ENCODE peak calls at places on chromosomes 13 and 19, in nine cellular contexts. One of them, this sample, is unnamed.

GRCh38 chr19:12035220-12036172 is at the start of gene ZNF433:
- DNase-seq in PC-3: peak; percentile 98
- DNase-seq in Peyer's patch: peak; percentile 96
- DNase-seq in hepatocyte: peak; percentile 98
- DNase-seq in brain microvascular endothelial cell: peak; percentile 90
- DNase-seq in HCT116: no peak
- DNase-seq in lower lobe of right lung: peak; percentile 96
- DNase-seq in CD8-positive, alpha-beta T cell: peak; percentile 61
- DNase-seq in DND-41: no peak
- DNase-seq in this sample: peak; percentile 98

GRCh38 chr13:79231887-79232286 is 174.2 kb downstream of the RBM26 start:
- DNase-seq in brain microvascular endothelial cell: no peak
- DNase-seq in CD8-positive, alpha-beta T cell: no peak
- DNase-seq in PC-3: no peak
- DNase-seq in HCT116: no peak
- DNase-seq in hepatocyte: no peak
- DNase-seq in Peyer's patch: no peak
- DNase-seq in DND-41: no peak
- DNase-seq in lower lobe of right lung: no peak
- DNase-seq in this sample: no peak

GRCh38 chr19:40716031-40716654 is 543 bp downstream of the COQ8B start:
- DNase-seq in hepatocyte: no peak
- DNase-seq in Peyer's patch: peak; percentile 58
- DNase-seq in lower lobe of right lung: no peak
- DNase-seq in CD8-positive, alpha-beta T cell: peak; percentile 55
- DNase-seq in HCT116: peak; percentile 72
- DNase-seq in brain microvascular endothelial cell: peak; percentile 94
- DNase-seq in PC-3: peak; percentile 91
- DNase-seq in DND-41: peak; percentile 14
- DNase-seq in this sample: no peak

GRCh38 chr13:99555149-99555548 is 53.9 kb downstream of the TM9SF2 start:
- DNase-seq in brain microvascular endothelial cell: no peak
- DNase-seq in HCT116: no peak
- DNase-seq in CD8-positive, alpha-beta T cell: no peak
- DNase-seq in hepatocyte: peak; percentile 39
- DNase-seq in lower lobe of right lung: no peak
- DNase-seq in Peyer's patch: no peak
- DNase-seq in DND-41: no peak
- DNase-seq in PC-3: no peak
- DNase-seq in this sample: no peak

GRCh38 chr19:33231511-33231910 is 5.9 kb upstream of the SLC7A10 start:
- DNase-seq in PC-3: no peak
- DNase-seq in brain microvascular endothelial cell: no peak
- DNase-seq in Peyer's patch: no peak
- DNase-seq in CD8-positive, alpha-beta T cell: no peak
- DNase-seq in lower lobe of right lung: no peak
- DNase-seq in DND-41: no peak
- DNase-seq in hepatocyte: no peak
- DNase-seq in HCT116: no peak
- DNase-seq in this sample: no peak

GRCh38 chr13:113646376-113646775 is 11.6 kb downstream of the ATP4B start:
- DNase-seq in HCT116: no peak
- DNase-seq in DND-41: no peak
- DNase-seq in lower lobe of right lung: no peak
- DNase-seq in Peyer's patch: peak; percentile 24
- DNase-seq in hepatocyte: no peak
- DNase-seq in PC-3: no peak
- DNase-seq in CD8-positive, alpha-beta T cell: no peak
- DNase-seq in brain microvascular endothelial cell: no peak
- DNase-seq in this sample: no peak

GRCh38 chr13:78875792-78876580 is 217.0 kb upstream of the OBI1 start:
- DNase-seq in DND-41: peak; percentile 20
- DNase-seq in lower lobe of right lung: no peak
- DNase-seq in CD8-positive, alpha-beta T cell: no peak
- DNase-seq in Peyer's patch: no peak
- DNase-seq in brain microvascular endothelial cell: no peak
- DNase-seq in HCT116: no peak
- DNase-seq in PC-3: peak; percentile 3
- DNase-seq in hepatocyte: no peak
- DNase-seq in this sample: peak; percentile 56

GRCh38 chr19:14512420-14512961 is 5.7 kb downstream of the DNAJB1 start:
- DNase-seq in DND-41: no peak
- DNase-seq in Peyer's patch: no peak
- DNase-seq in PC-3: no peak
- DNase-seq in hepatocyte: no peak
- DNase-seq in brain microvascular endothelial cell: no peak
- DNase-seq in HCT116: no peak
- DNase-seq in CD8-positive, alpha-beta T cell: no peak
- DNase-seq in lower lobe of right lung: no peak
- DNase-seq in this sample: no peak

GRCh38 chr13:19567820-19568534 is 6.6 kb upstream of the TPTE2 start:
- DNase-seq in HCT116: no peak
- DNase-seq in hepatocyte: no peak
- DNase-seq in Peyer's patch: no peak
- DNase-seq in CD8-positive, alpha-beta T cell: no peak
- DNase-seq in DND-41: no peak
- DNase-seq in PC-3: no peak
- DNase-seq in brain microvascular endothelial cell: no peak
- DNase-seq in lower lobe of right lung: no peak
- DNase-seq in this sample: no peak

GRCh38 chr19:33684550-33685303 is 63.0 kb downstream of the CHST8 start:
- DNase-seq in lower lobe of right lung: no peak
- DNase-seq in hepatocyte: no peak
- DNase-seq in CD8-positive, alpha-beta T cell: no peak
- DNase-seq in brain microvascular endothelial cell: no peak
- DNase-seq in DND-41: no peak
- DNase-seq in HCT116: no peak
- DNase-seq in Peyer's patch: no peak
- DNase-seq in PC-3: no peak
- DNase-seq in this sample: peak; percentile 51

GRCh38 chr13:109979186-109979585 is 192.8 kb upstream of the IRS2 start:
- DNase-seq in lower lobe of right lung: no peak
- DNase-seq in DND-41: no peak
- DNase-seq in Peyer's patch: no peak
- DNase-seq in HCT116: peak; percentile 2
- DNase-seq in PC-3: peak; percentile 54
- DNase-seq in hepatocyte: no peak
- DNase-seq in brain microvascular endothelial cell: no peak
- DNase-seq in CD8-positive, alpha-beta T cell: no peak
- DNase-seq in this sample: no peak

GRCh38 chr19:32041681-32042292 is 303.6 kb upstream of the ZNF507 start:
- DNase-seq in HCT116: no peak
- DNase-seq in DND-41: peak; percentile 7
- DNase-seq in brain microvascular endothelial cell: peak; percentile 10
- DNase-seq in lower lobe of right lung: no peak
- DNase-seq in PC-3: no peak
- DNase-seq in hepatocyte: peak; percentile 76
- DNase-seq in Peyer's patch: no peak
- DNase-seq in CD8-positive, alpha-beta T cell: no peak
- DNase-seq in this sample: no peak

GRCh38 chr19:18904334-18905057 is 8.5 kb upstream of the CERS1 start:
- DNase-seq in PC-3: no peak
- DNase-seq in brain microvascular endothelial cell: no peak
- DNase-seq in CD8-positive, alpha-beta T cell: no peak
- DNase-seq in lower lobe of right lung: no peak
- DNase-seq in Peyer's patch: no peak
- DNase-seq in HCT116: no peak
- DNase-seq in DND-41: no peak
- DNase-seq in hepatocyte: no peak
- DNase-seq in this sample: no peak

GRCh38 chr13:109271991-109272454 is 514.4 kb downstream of the IRS2 start:
- DNase-seq in DND-41: no peak
- DNase-seq in brain microvascular endothelial cell: peak; percentile 30
- DNase-seq in lower lobe of right lung: no peak
- DNase-seq in CD8-positive, alpha-beta T cell: no peak
- DNase-seq in hepatocyte: no peak
- DNase-seq in HCT116: peak; percentile 65
- DNase-seq in Peyer's patch: no peak
- DNase-seq in PC-3: peak; percentile 49
- DNase-seq in this sample: no peak

GRCh38 chr19:45473366-45474190 is 5.8 kb downstream of the FOSB start:
- DNase-seq in brain microvascular endothelial cell: peak; percentile 21
- DNase-seq in CD8-positive, alpha-beta T cell: no peak
- DNase-seq in DND-41: no peak
- DNase-seq in Peyer's patch: no peak
- DNase-seq in lower lobe of right lung: no peak
- DNase-seq in PC-3: no peak
- DNase-seq in HCT116: no peak
- DNase-seq in hepatocyte: peak; percentile 34
- DNase-seq in this sample: no peak

GRCh38 chr19:34926361-34926684 is 380 bp upstream of the ZNF30 start:
- DNase-seq in lower lobe of right lung: no peak
- DNase-seq in DND-41: no peak
- DNase-seq in Peyer's patch: no peak
- DNase-seq in hepatocyte: no peak
- DNase-seq in HCT116: no peak
- DNase-seq in CD8-positive, alpha-beta T cell: no peak
- DNase-seq in PC-3: no peak
- DNase-seq in brain microvascular endothelial cell: no peak
- DNase-seq in this sample: no peak
- H3K27ac ChIP-seq in lower lobe of right lung: peak overlapping the region; percentile 80
- H3K27ac ChIP-seq in DND-41: no peak overlapping the region
- H3K27ac ChIP-seq in Peyer's patch: peak overlapping the region; percentile 70
- H3K27ac ChIP-seq in hepatocyte: peak overlapping the region; percentile 12
- H3K27ac ChIP-seq in HCT116: no peak overlapping the region
- H3K27ac ChIP-seq in CD8-positive, alpha-beta T cell: no peak overlapping the region
- H3K27ac ChIP-seq in PC-3: no peak overlapping the region
- H3K27ac ChIP-seq in brain microvascular endothelial cell: no peak overlapping the region
- H3K27ac ChIP-seq in this sample: no peak overlapping the region

GRCh38 chr13:24858953-24859352 is 95.0 kb downstream of the RNF17 start:
- DNase-seq in lower lobe of right lung: no peak
- DNase-seq in brain microvascular endothelial cell: no peak
- DNase-seq in hepatocyte: no peak
- DNase-seq in CD8-positive, alpha-beta T cell: no peak
- DNase-seq in DND-41: no peak
- DNase-seq in Peyer's patch: no peak
- DNase-seq in HCT116: no peak
- DNase-seq in PC-3: no peak
- DNase-seq in this sample: no peak

GRCh38 chr13:24851546-24851945 is 87.6 kb downstream of the RNF17 start:
- DNase-seq in lower lobe of right lung: no peak
- DNase-seq in HCT116: no peak
- DNase-seq in brain microvascular endothelial cell: no peak
- DNase-seq in Peyer's patch: no peak
- DNase-seq in CD8-positive, alpha-beta T cell: no peak
- DNase-seq in DND-41: no peak
- DNase-seq in hepatocyte: peak; percentile 37
- DNase-seq in PC-3: peak; percentile 14
- DNase-seq in this sample: no peak

DNA sequence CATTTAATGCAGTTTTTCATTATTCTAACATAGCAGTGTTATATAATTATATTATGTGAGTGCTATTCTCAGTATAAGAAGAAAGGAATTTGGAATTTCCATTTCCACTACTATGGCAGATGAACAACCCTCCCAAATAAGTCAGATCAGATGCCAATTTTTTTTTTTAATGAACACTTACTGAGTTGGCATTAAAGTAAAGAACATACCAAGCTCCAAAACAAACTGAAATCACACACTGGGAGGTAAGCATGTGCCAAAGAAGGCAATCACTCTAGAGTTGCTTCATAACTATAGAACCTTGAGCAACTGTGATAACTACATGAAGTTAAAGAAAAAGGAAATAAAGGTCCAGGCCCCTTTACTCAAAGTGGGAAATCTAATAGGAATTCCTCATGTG is 90.3 kb downstream of the RNF17 start:
- DNase-seq in CD8-positive, alpha-beta T cell: no peak
- DNase-seq in hepatocyte: no peak
- DNase-seq in PC-3: no peak
- DNase-seq in HCT116: no peak
- DNase-seq in lower lobe of right lung: no peak
- DNase-seq in DND-41: no peak
- DNase-seq in Peyer's patch: no peak
- DNase-seq in brain microvascular endothelial cell: no peak
- DNase-seq in this sample: no peak
- TF ChIP-seq CTCF in CD8-positive, alpha-beta T cell: no peak
- TF ChIP-seq CTCF in hepatocyte: no peak
- TF ChIP-seq CTCF in PC-3: no peak
- TF ChIP-seq CTCF in HCT116: no peak
- TF ChIP-seq CTCF in lower lobe of right lung: no peak
- TF ChIP-seq CTCF in DND-41: no peak
- TF ChIP-seq CTCF in Peyer's patch: no peak
- TF ChIP-seq CTCF in brain microvascular endothelial cell: no peak
- TF ChIP-seq CTCF in this sample: no peak

DNA sequence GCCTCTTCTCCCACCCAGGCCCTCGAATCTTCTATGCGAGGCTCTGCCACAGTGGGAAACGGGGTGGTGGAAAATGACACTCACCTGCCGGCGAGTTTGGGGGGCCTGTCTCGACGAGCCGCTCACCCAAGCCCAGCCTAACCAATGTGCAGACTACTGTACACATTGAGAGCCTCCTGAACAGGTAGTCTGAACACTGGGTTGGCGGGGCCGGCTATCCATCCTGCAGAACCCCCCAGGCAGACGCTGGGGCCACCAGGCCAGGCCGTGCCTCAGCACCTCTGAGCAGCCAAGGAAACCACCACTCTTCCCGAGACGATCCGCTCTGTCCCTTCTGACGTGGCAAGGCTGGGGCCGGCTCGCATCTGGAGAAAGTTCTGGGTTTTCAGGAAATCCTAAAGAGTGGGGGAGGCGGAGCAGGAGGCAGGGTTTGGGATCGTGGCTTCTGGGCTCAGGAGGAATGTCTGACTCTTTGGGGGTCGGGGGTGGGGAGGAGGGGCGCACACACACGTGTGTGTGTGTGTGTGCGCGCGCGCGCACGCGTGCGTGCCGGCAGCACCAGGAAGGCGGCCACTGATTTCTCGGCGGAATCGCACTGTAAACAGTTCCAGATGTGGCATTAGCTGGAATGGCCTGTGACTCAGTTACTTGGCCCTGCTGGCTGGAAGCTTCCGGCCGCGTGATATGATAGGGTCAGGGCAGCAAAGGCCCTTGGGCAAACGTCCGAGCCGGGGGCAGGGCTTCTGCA is 18.5 kb downstream of the TMED1 start:
- DNase-seq in CD8-positive, alpha-beta T cell: no peak
- DNase-seq in Peyer's patch: peak; percentile 67
- DNase-seq in HCT116: no peak
- DNase-seq in lower lobe of right lung: no peak
- DNase-seq in brain microvascular endothelial cell: peak; percentile 91
- DNase-seq in DND-41: no peak
- DNase-seq in PC-3: no peak
- DNase-seq in hepatocyte: peak; percentile 80
- DNase-seq in this sample: peak; percentile 90
- H3K27ac ChIP-seq in CD8-positive, alpha-beta T cell: no peak overlapping the region
- H3K27ac ChIP-seq in Peyer's patch: peak overlapping the region; percentile 77
- H3K27ac ChIP-seq in HCT116: no peak overlapping the region
- H3K27ac ChIP-seq in lower lobe of right lung: peak overlapping the region; percentile 60
- H3K27ac ChIP-seq in brain microvascular endothelial cell: peak overlapping the region; percentile 88
- H3K27ac ChIP-seq in DND-41: no peak overlapping the region
- H3K27ac ChIP-seq in PC-3: no peak overlapping the region
- H3K27ac ChIP-seq in hepatocyte: peak overlapping the region; percentile 98
- H3K27ac ChIP-seq in this sample: peak overlapping the region; percentile 63

DNA sequence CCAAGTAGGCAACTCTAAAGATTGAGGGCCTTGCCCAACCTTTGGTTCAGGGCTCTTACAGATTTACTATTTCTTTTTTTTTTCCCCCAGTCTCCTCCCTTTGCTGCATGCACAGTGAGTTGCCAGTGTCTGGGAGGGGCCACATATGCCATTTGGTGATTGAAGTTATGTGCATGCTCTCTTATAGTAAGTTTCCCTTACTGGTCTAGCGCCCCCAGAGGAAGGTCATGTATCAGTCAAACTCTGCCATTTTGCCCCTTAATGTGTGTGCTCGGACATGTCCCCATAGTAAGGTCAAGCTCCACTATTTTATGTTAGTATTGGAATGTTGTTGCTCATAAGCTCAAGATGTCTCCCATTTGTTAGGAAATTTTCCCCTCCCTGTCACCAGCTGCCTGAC is 1138.0 kb upstream of the SLC10A2 start:
- DNase-seq in lower lobe of right lung: no peak
- DNase-seq in Peyer's patch: no peak
- DNase-seq in CD8-positive, alpha-beta T cell: no peak
- DNase-seq in PC-3: no peak
- DNase-seq in hepatocyte: no peak
- DNase-seq in brain microvascular endothelial cell: no peak
- DNase-seq in HCT116: no peak
- DNase-seq in DND-41: no peak
- DNase-seq in this sample: no peak
- TF ChIP-seq CTCF in lower lobe of right lung: no peak
- TF ChIP-seq CTCF in Peyer's patch: no peak
- TF ChIP-seq CTCF in CD8-positive, alpha-beta T cell: no peak
- TF ChIP-seq CTCF in PC-3: peak; percentile 46
- TF ChIP-seq CTCF in hepatocyte: no peak
- TF ChIP-seq CTCF in brain microvascular endothelial cell: no peak
- TF ChIP-seq CTCF in HCT116: no peak
- TF ChIP-seq CTCF in DND-41: peak; percentile 33
- TF ChIP-seq CTCF in this sample: no peak